ENCODE peak calls at places on chromosomes 5 and 9, in five cellular contexts. One of them, this sample, is unnamed.

GRCh38 chr9:137027369-137028012 is 546 bp downstream of the ABCA2 start:
- DNase-seq in CD8-positive, alpha-beta T cell: no peak
- DNase-seq in breast epithelium: no peak
- DNase-seq in cardiac muscle cell: peak
- DNase-seq in upper lobe of left lung: no peak
- DNase-seq in this sample: peak

GRCh38 chr9:97710356-97711222 is 13.4 kb upstream of the XPA start:
- DNase-seq in cardiac muscle cell: peak
- DNase-seq in breast epithelium: no peak
- DNase-seq in upper lobe of left lung: peak
- DNase-seq in CD8-positive, alpha-beta T cell: peak
- DNase-seq in this sample: no peak

GRCh38 chr5:65760504-65761275 is 38.7 kb downstream of the NLN start:
- DNase-seq in upper lobe of left lung: peak
- DNase-seq in cardiac muscle cell: no peak
- DNase-seq in CD8-positive, alpha-beta T cell: peak
- DNase-seq in breast epithelium: no peak
- DNase-seq in this sample: peak

GRCh38 chr5:65334077-65334476 is 147.6 kb downstream of the ADAMTS6 start:
- DNase-seq in breast epithelium: no peak
- DNase-seq in cardiac muscle cell: peak
- DNase-seq in upper lobe of left lung: peak
- DNase-seq in CD8-positive, alpha-beta T cell: no peak
- DNase-seq in this sample: no peak

GRCh38 chr5:172007795-172008465 is 1.5 kb upstream of the FBXW11 start:
- DNase-seq in breast epithelium: no peak
- DNase-seq in cardiac muscle cell: no peak
- DNase-seq in upper lobe of left lung: no peak
- DNase-seq in CD8-positive, alpha-beta T cell: no peak
- DNase-seq in this sample: no peak

GRCh38 chr9:132712753-132713152 is 42.5 kb downstream of the GTF3C4 start:
- DNase-seq in cardiac muscle cell: no peak
- DNase-seq in upper lobe of left lung: no peak
- DNase-seq in CD8-positive, alpha-beta T cell: no peak
- DNase-seq in breast epithelium: no peak
- DNase-seq in this sample: no peak

GRCh38 chr5:25128606-25129005 is 483.8 kb upstream of the CDH10 start:
- DNase-seq in upper lobe of left lung: no peak
- DNase-seq in CD8-positive, alpha-beta T cell: no peak
- DNase-seq in breast epithelium: no peak
- DNase-seq in cardiac muscle cell: no peak
- DNase-seq in this sample: no peak

GRCh38 chr5:124732891-124733670 is 13.4 kb downstream of the ZNF608 start:
- DNase-seq in upper lobe of left lung: no peak
- DNase-seq in breast epithelium: no peak
- DNase-seq in CD8-positive, alpha-beta T cell: no peak
- DNase-seq in cardiac muscle cell: no peak
- DNase-seq in this sample: no peak

GRCh38 chr9:36137392-36138004 is 965 bp downstream of the GLIPR2 start:
- DNase-seq in CD8-positive, alpha-beta T cell: no peak
- DNase-seq in upper lobe of left lung: peak
- DNase-seq in cardiac muscle cell: peak
- DNase-seq in breast epithelium: no peak
- DNase-seq in this sample: no peak

GRCh38 chr9:89814340-89815040 is 209.7 kb downstream of the GADD45G start:
- DNase-seq in cardiac muscle cell: no peak
- DNase-seq in upper lobe of left lung: no peak
- DNase-seq in CD8-positive, alpha-beta T cell: no peak
- DNase-seq in breast epithelium: no peak
- DNase-seq in this sample: no peak

GRCh38 chr9:110455860-110456259 is 118.2 kb upstream of the TXNDC8 start:
- DNase-seq in upper lobe of left lung: no peak
- DNase-seq in CD8-positive, alpha-beta T cell: no peak
- DNase-seq in breast epithelium: no peak
- DNase-seq in cardiac muscle cell: no peak
- DNase-seq in this sample: no peak

GRCh38 chr5:9344751-9345240 is 201.1 kb downstream of the SEMA5A start:
- DNase-seq in breast epithelium: no peak
- DNase-seq in upper lobe of left lung: no peak
- DNase-seq in CD8-positive, alpha-beta T cell: no peak
- DNase-seq in cardiac muscle cell: no peak
- DNase-seq in this sample: no peak

GRCh38 chr5:168941901-168942300 is 359.0 kb downstream of the SLIT3 start:
- DNase-seq in breast epithelium: no peak
- DNase-seq in cardiac muscle cell: peak
- DNase-seq in upper lobe of left lung: no peak
- DNase-seq in CD8-positive, alpha-beta T cell: no peak
- DNase-seq in this sample: no peak

GRCh38 chr5:149371296-149371962 is 7.7 kb downstream of the IL17B start:
- DNase-seq in CD8-positive, alpha-beta T cell: peak
- DNase-seq in cardiac muscle cell: peak
- DNase-seq in upper lobe of left lung: peak
- DNase-seq in breast epithelium: no peak
- DNase-seq in this sample: no peak

GRCh38 chr5:139974661-139975060 is 68.4 kb downstream of the NRG2 start:
- DNase-seq in upper lobe of left lung: no peak
- DNase-seq in CD8-positive, alpha-beta T cell: no peak
- DNase-seq in cardiac muscle cell: peak
- DNase-seq in breast epithelium: no peak
- DNase-seq in this sample: no peak

GRCh38 chr5:72324186-72324825 is 4.1 kb downstream of the PTCD2 start:
- DNase-seq in CD8-positive, alpha-beta T cell: no peak
- DNase-seq in breast epithelium: no peak
- DNase-seq in cardiac muscle cell: no peak
- DNase-seq in upper lobe of left lung: no peak
- DNase-seq in this sample: no peak

GRCh38 chr5:157431544-157432200 is 28.3 kb upstream of the NIPAL4 start:
- DNase-seq in CD8-positive, alpha-beta T cell: no peak
- DNase-seq in cardiac muscle cell: peak
- DNase-seq in upper lobe of left lung: peak
- DNase-seq in breast epithelium: no peak
- DNase-seq in this sample: no peak

GRCh38 chr5:111752426-111752965 is 4.5 kb downstream of the NREP start:
- DNase-seq in breast epithelium: no peak
- DNase-seq in upper lobe of left lung: no peak
- DNase-seq in cardiac muscle cell: no peak
- DNase-seq in CD8-positive, alpha-beta T cell: no peak
- DNase-seq in this sample: no peak
- H3K27ac ChIP-seq in breast epithelium: no peak
- H3K27ac ChIP-seq in upper lobe of left lung: no peak
- H3K27ac ChIP-seq in cardiac muscle cell: no peak
- H3K27ac ChIP-seq in CD8-positive, alpha-beta T cell: no peak
- H3K27ac ChIP-seq in this sample: no peak

GRCh38 chr9:4171519-4171918 is 128.3 kb downstream of the GLIS3 start:
- DNase-seq in cardiac muscle cell: no peak
- DNase-seq in breast epithelium: no peak
- DNase-seq in upper lobe of left lung: no peak
- DNase-seq in CD8-positive, alpha-beta T cell: no peak
- DNase-seq in this sample: no peak

GRCh38 chr9:4170231-4170630 is 129.6 kb downstream of the GLIS3 start:
- DNase-seq in cardiac muscle cell: no peak
- DNase-seq in breast epithelium: no peak
- DNase-seq in upper lobe of left lung: no peak
- DNase-seq in CD8-positive, alpha-beta T cell: no peak
- DNase-seq in this sample: no peak

GRCh38 chr9:4175846-4176245 is 124.0 kb downstream of the GLIS3 start:
- DNase-seq in breast epithelium: no peak
- DNase-seq in cardiac muscle cell: no peak
- DNase-seq in CD8-positive, alpha-beta T cell: no peak
- DNase-seq in upper lobe of left lung: no peak
- DNase-seq in this sample: no peak

GRCh38 chr9:4177970-4178758 is 121.7 kb downstream of the GLIS3 start:
- DNase-seq in CD8-positive, alpha-beta T cell: no peak
- DNase-seq in upper lobe of left lung: no peak
- DNase-seq in breast epithelium: no peak
- DNase-seq in cardiac muscle cell: no peak
- DNase-seq in this sample: no peak

DNA sequence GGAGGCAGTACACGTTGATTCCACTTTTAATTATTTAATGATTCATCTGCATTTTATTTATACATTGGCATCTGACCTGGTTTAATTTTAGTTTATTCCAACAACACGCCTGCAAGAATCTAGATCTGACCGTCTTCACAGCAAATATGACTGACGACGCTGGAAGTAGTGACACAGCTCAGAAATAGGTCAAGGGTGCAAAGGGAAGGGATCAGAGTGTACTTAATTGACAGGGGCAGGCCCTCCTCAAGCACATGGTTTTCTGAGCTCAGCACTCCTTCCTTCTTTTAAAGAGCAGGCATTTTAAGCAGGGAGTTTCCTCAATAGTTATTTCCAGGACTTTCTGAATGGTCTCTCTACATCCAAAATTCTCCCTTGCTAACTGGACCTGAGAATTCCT is 125.1 kb downstream of the GLIS3 start:
- DNase-seq in cardiac muscle cell: no peak
- DNase-seq in breast epithelium: no peak
- DNase-seq in CD8-positive, alpha-beta T cell: no peak
- DNase-seq in upper lobe of left lung: peak
- DNase-seq in this sample: no peak
- H3K27ac ChIP-seq in cardiac muscle cell: no peak
- H3K27ac ChIP-seq in breast epithelium: no peak
- H3K27ac ChIP-seq in CD8-positive, alpha-beta T cell: no peak
- H3K27ac ChIP-seq in upper lobe of left lung: peak
- H3K27ac ChIP-seq in this sample: no peak

GRCh38 chr9:70262948-70263347 is 4.2 kb downstream of the SMC5 start:
- DNase-seq in upper lobe of left lung: no peak
- DNase-seq in breast epithelium: no peak
- DNase-seq in CD8-positive, alpha-beta T cell: no peak
- DNase-seq in cardiac muscle cell: no peak
- DNase-seq in this sample: no peak

GRCh38 chr9:70260606-70261005 is 1.8 kb downstream of the SMC5 start:
- DNase-seq in breast epithelium: no peak
- DNase-seq in upper lobe of left lung: no peak
- DNase-seq in cardiac muscle cell: no peak
- DNase-seq in CD8-positive, alpha-beta T cell: no peak
- DNase-seq in this sample: no peak

GRCh38 chr9:70262384-70262783 is 3.6 kb downstream of the SMC5 start:
- DNase-seq in CD8-positive, alpha-beta T cell: no peak
- DNase-seq in breast epithelium: no peak
- DNase-seq in cardiac muscle cell: no peak
- DNase-seq in upper lobe of left lung: no peak
- DNase-seq in this sample: no peak

GRCh38 chr9:70261131-70261870 is 2.5 kb downstream of the SMC5 start:
- DNase-seq in cardiac muscle cell: no peak
- DNase-seq in upper lobe of left lung: no peak
- DNase-seq in breast epithelium: no peak
- DNase-seq in CD8-positive, alpha-beta T cell: no peak
- DNase-seq in this sample: no peak

DNA sequence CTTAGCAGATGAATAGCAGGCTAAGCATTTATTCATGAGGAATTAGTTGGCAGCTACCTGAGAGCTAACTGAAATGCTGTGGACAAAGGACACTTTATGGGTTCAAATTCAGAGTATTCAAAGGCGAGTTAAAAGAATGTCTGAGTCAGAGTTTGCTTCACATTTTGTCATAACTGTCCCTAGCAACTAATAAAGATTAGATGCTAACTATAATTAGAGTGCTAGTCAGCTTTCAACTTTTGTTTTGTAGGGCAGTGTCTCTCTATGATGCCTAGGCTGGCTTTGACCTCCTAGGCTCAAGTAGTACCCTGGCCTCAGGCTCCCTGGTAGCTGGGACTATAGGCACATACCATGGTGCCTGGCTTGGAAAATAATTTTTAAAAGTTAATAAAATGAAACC is 4.6 kb downstream of the SMC5 start:
- DNase-seq in breast epithelium: no peak
- DNase-seq in upper lobe of left lung: no peak
- DNase-seq in CD8-positive, alpha-beta T cell: no peak
- DNase-seq in cardiac muscle cell: no peak
- DNase-seq in this sample: no peak
- H3K27ac ChIP-seq in breast epithelium: peak
- H3K27ac ChIP-seq in upper lobe of left lung: no peak
- H3K27ac ChIP-seq in CD8-positive, alpha-beta T cell: no peak
- H3K27ac ChIP-seq in cardiac muscle cell: no peak
- H3K27ac ChIP-seq in this sample: no peak

GRCh38 chr5:57434683-57435082 is 47.9 kb downstream of the ACTBL2 start:
- DNase-seq in breast epithelium: no peak
- DNase-seq in upper lobe of left lung: no peak
- DNase-seq in CD8-positive, alpha-beta T cell: no peak
- DNase-seq in cardiac muscle cell: no peak
- DNase-seq in this sample: no peak

GRCh38 chr5:57431816-57432215 is 50.8 kb downstream of the ACTBL2 start:
- DNase-seq in cardiac muscle cell: no peak
- DNase-seq in breast epithelium: no peak
- DNase-seq in CD8-positive, alpha-beta T cell: no peak
- DNase-seq in upper lobe of left lung: no peak
- DNase-seq in this sample: no peak

GRCh38 chr5:57434227-57434640 is 48.4 kb downstream of the ACTBL2 start:
- DNase-seq in cardiac muscle cell: peak
- DNase-seq in CD8-positive, alpha-beta T cell: no peak
- DNase-seq in upper lobe of left lung: no peak
- DNase-seq in breast epithelium: no peak
- DNase-seq in this sample: no peak

GRCh38 chr5:57432876-57433275 is 49.7 kb downstream of the ACTBL2 start:
- DNase-seq in upper lobe of left lung: no peak
- DNase-seq in cardiac muscle cell: no peak
- DNase-seq in CD8-positive, alpha-beta T cell: no peak
- DNase-seq in breast epithelium: no peak
- DNase-seq in this sample: no peak

GRCh38 chr5:57429513-57430120 is 53.0 kb downstream of the ACTBL2 start:
- DNase-seq in CD8-positive, alpha-beta T cell: no peak
- DNase-seq in breast epithelium: no peak
- DNase-seq in upper lobe of left lung: no peak
- DNase-seq in cardiac muscle cell: no peak
- DNase-seq in this sample: no peak
- H3K27ac ChIP-seq in CD8-positive, alpha-beta T cell: no peak
- H3K27ac ChIP-seq in breast epithelium: no peak
- H3K27ac ChIP-seq in upper lobe of left lung: no peak
- H3K27ac ChIP-seq in cardiac muscle cell: no peak
- H3K27ac ChIP-seq in this sample: no peak

GRCh38 chr5:133368009-133368408 is 244.3 kb downstream of the FSTL4 start:
- DNase-seq in CD8-positive, alpha-beta T cell: no peak
- DNase-seq in cardiac muscle cell: no peak
- DNase-seq in breast epithelium: no peak
- DNase-seq in upper lobe of left lung: no peak
- DNase-seq in this sample: no peak
- H3K27ac ChIP-seq in CD8-positive, alpha-beta T cell: no peak
- H3K27ac ChIP-seq in cardiac muscle cell: no peak
- H3K27ac ChIP-seq in breast epithelium: no peak
- H3K27ac ChIP-seq in upper lobe of left lung: no peak
- H3K27ac ChIP-seq in this sample: no peak

GRCh38 chr9:133845659-133845947 is 107.5 kb upstream of the SARDH start:
- DNase-seq in upper lobe of left lung: no peak
- DNase-seq in breast epithelium: no peak
- DNase-seq in cardiac muscle cell: no peak
- DNase-seq in CD8-positive, alpha-beta T cell: no peak
- DNase-seq in this sample: no peak
- H3K27ac ChIP-seq in upper lobe of left lung: peak
- H3K27ac ChIP-seq in breast epithelium: peak
- H3K27ac ChIP-seq in cardiac muscle cell: peak
- H3K27ac ChIP-seq in CD8-positive, alpha-beta T cell: no peak
- H3K27ac ChIP-seq in this sample: peak

This sample was measured in substantia nigra.